ENCODE peak calls at places on chromosomes 16 and 17, in ten cellular contexts. One of them, this sample, is unnamed.

GRCh38 chr16:84820305-84820684 is 510 bp downstream of the CRISPLD2 start:
- DNase-seq in aorta: no peak
- DNase-seq in Karpas-422: no peak
- DNase-seq in CD4-positive, CD25-positive, alpha-beta regulatory T cell: no peak
- DNase-seq in AG10803: peak; percentile 51
- DNase-seq in AG04450: no peak
- DNase-seq in PC-9: peak; percentile 58
- DNase-seq in GM23248: peak; percentile 66
- DNase-seq in mesendoderm: no peak
- DNase-seq in astrocyte: no peak
- DNase-seq in this sample: no peak

GRCh38 chr16:80875616-80876015 is 71.2 kb upstream of the CDYL2 start:
- DNase-seq in PC-9: no peak
- DNase-seq in AG10803: no peak
- DNase-seq in AG04450: no peak
- DNase-seq in Karpas-422: no peak
- DNase-seq in GM23248: no peak
- DNase-seq in CD4-positive, CD25-positive, alpha-beta regulatory T cell: no peak
- DNase-seq in mesendoderm: no peak
- DNase-seq in astrocyte: no peak
- DNase-seq in aorta: no peak
- DNase-seq in this sample: peak; percentile 6

GRCh38 chr16:24747425-24747824 is 18.0 kb downstream of the TNRC6A start:
- DNase-seq in AG10803: no peak
- DNase-seq in astrocyte: no peak
- DNase-seq in PC-9: no peak
- DNase-seq in mesendoderm: no peak
- DNase-seq in Karpas-422: no peak
- DNase-seq in AG04450: no peak
- DNase-seq in CD4-positive, CD25-positive, alpha-beta regulatory T cell: no peak
- DNase-seq in GM23248: no peak
- DNase-seq in aorta: no peak
- DNase-seq in this sample: no peak

GRCh38 chr16:81116285-81116684 is 20.1 kb upstream of the GCSH start:
- DNase-seq in Karpas-422: no peak
- DNase-seq in astrocyte: no peak
- DNase-seq in aorta: no peak
- DNase-seq in PC-9: no peak
- DNase-seq in GM23248: no peak
- DNase-seq in CD4-positive, CD25-positive, alpha-beta regulatory T cell: no peak
- DNase-seq in AG10803: no peak
- DNase-seq in AG04450: no peak
- DNase-seq in mesendoderm: no peak
- DNase-seq in this sample: no peak

GRCh38 chr16:72946474-72947194 is 101.3 kb downstream of the ZFHX3 start:
- DNase-seq in aorta: peak; percentile 68
- DNase-seq in astrocyte: peak; percentile 46
- DNase-seq in Karpas-422: no peak
- DNase-seq in GM23248: no peak
- DNase-seq in PC-9: no peak
- DNase-seq in AG10803: no peak
- DNase-seq in AG04450: no peak
- DNase-seq in mesendoderm: no peak
- DNase-seq in CD4-positive, CD25-positive, alpha-beta regulatory T cell: no peak
- DNase-seq in this sample: peak; percentile 79

GRCh38 chr17:41655611-41656111 is 31.3 kb upstream of the KRT17 start:
- DNase-seq in PC-9: peak; percentile 96
- DNase-seq in astrocyte: no peak
- DNase-seq in GM23248: no peak
- DNase-seq in aorta: no peak
- DNase-seq in AG10803: no peak
- DNase-seq in Karpas-422: no peak
- DNase-seq in CD4-positive, CD25-positive, alpha-beta regulatory T cell: no peak
- DNase-seq in AG04450: no peak
- DNase-seq in mesendoderm: peak; percentile 63
- DNase-seq in this sample: no peak

GRCh38 chr17:42767512-42767911 is 5.7 kb upstream of the VPS25 start:
- DNase-seq in astrocyte: no peak
- DNase-seq in Karpas-422: no peak
- DNase-seq in GM23248: no peak
- DNase-seq in aorta: no peak
- DNase-seq in CD4-positive, CD25-positive, alpha-beta regulatory T cell: no peak
- DNase-seq in AG04450: no peak
- DNase-seq in PC-9: no peak
- DNase-seq in mesendoderm: no peak
- DNase-seq in AG10803: no peak
- DNase-seq in this sample: no peak

GRCh38 chr16:85310868-85311585 is 198.8 kb upstream of the CIBAR2 start:
- DNase-seq in AG10803: no peak
- DNase-seq in aorta: no peak
- DNase-seq in PC-9: no peak
- DNase-seq in mesendoderm: no peak
- DNase-seq in Karpas-422: no peak
- DNase-seq in CD4-positive, CD25-positive, alpha-beta regulatory T cell: peak; percentile 47
- DNase-seq in GM23248: no peak
- DNase-seq in AG04450: no peak
- DNase-seq in astrocyte: no peak
- DNase-seq in this sample: no peak

GRCh38 chr17:71969500-71969899 is 151.3 kb upstream of the SOX9 start:
- DNase-seq in PC-9: no peak
- DNase-seq in Karpas-422: no peak
- DNase-seq in GM23248: no peak
- DNase-seq in AG04450: no peak
- DNase-seq in AG10803: no peak
- DNase-seq in aorta: no peak
- DNase-seq in CD4-positive, CD25-positive, alpha-beta regulatory T cell: no peak
- DNase-seq in astrocyte: no peak
- DNase-seq in mesendoderm: no peak
- DNase-seq in this sample: no peak

GRCh38 chr16:12215302-12216105 is 239.0 kb downstream of the SNX29 start:
- DNase-seq in PC-9: no peak
- DNase-seq in astrocyte: no peak
- DNase-seq in mesendoderm: peak; percentile 46
- DNase-seq in Karpas-422: peak; percentile 70
- DNase-seq in GM23248: no peak
- DNase-seq in AG04450: no peak
- DNase-seq in CD4-positive, CD25-positive, alpha-beta regulatory T cell: no peak
- DNase-seq in aorta: no peak
- DNase-seq in AG10803: no peak
- DNase-seq in this sample: peak; percentile 23

GRCh38 chr16:86625029-86625428 is 46.7 kb downstream of the FOXL1 start:
- DNase-seq in CD4-positive, CD25-positive, alpha-beta regulatory T cell: no peak
- DNase-seq in AG10803: no peak
- DNase-seq in aorta: no peak
- DNase-seq in astrocyte: no peak
- DNase-seq in PC-9: peak; percentile 3
- DNase-seq in Karpas-422: no peak
- DNase-seq in GM23248: no peak
- DNase-seq in mesendoderm: no peak
- DNase-seq in AG04450: no peak
- DNase-seq in this sample: no peak

GRCh38 chr16:23502466-23502865 is 7.8 kb downstream of the GGA2 start:
- DNase-seq in PC-9: no peak
- DNase-seq in aorta: no peak
- DNase-seq in astrocyte: no peak
- DNase-seq in mesendoderm: no peak
- DNase-seq in AG10803: peak; percentile 15
- DNase-seq in GM23248: no peak
- DNase-seq in AG04450: no peak
- DNase-seq in Karpas-422: no peak
- DNase-seq in CD4-positive, CD25-positive, alpha-beta regulatory T cell: no peak
- DNase-seq in this sample: no peak

GRCh38 chr16:55832788-55833583 is at the start of gene CES1:
- DNase-seq in astrocyte: no peak
- DNase-seq in GM23248: peak; percentile 18
- DNase-seq in AG10803: no peak
- DNase-seq in mesendoderm: peak; percentile 37
- DNase-seq in CD4-positive, CD25-positive, alpha-beta regulatory T cell: no peak
- DNase-seq in aorta: peak; percentile 78
- DNase-seq in AG04450: no peak
- DNase-seq in PC-9: no peak
- DNase-seq in Karpas-422: no peak
- DNase-seq in this sample: no peak

GRCh38 chr17:81207610-81208581 is 14.9 kb downstream of the CEP131 start:
- DNase-seq in PC-9: no peak
- DNase-seq in aorta: no peak
- DNase-seq in Karpas-422: peak; percentile 68
- DNase-seq in GM23248: peak; percentile 9
- DNase-seq in CD4-positive, CD25-positive, alpha-beta regulatory T cell: no peak
- DNase-seq in mesendoderm: no peak
- DNase-seq in astrocyte: no peak
- DNase-seq in AG10803: no peak
- DNase-seq in AG04450: no peak
- DNase-seq in this sample: no peak

DNA sequence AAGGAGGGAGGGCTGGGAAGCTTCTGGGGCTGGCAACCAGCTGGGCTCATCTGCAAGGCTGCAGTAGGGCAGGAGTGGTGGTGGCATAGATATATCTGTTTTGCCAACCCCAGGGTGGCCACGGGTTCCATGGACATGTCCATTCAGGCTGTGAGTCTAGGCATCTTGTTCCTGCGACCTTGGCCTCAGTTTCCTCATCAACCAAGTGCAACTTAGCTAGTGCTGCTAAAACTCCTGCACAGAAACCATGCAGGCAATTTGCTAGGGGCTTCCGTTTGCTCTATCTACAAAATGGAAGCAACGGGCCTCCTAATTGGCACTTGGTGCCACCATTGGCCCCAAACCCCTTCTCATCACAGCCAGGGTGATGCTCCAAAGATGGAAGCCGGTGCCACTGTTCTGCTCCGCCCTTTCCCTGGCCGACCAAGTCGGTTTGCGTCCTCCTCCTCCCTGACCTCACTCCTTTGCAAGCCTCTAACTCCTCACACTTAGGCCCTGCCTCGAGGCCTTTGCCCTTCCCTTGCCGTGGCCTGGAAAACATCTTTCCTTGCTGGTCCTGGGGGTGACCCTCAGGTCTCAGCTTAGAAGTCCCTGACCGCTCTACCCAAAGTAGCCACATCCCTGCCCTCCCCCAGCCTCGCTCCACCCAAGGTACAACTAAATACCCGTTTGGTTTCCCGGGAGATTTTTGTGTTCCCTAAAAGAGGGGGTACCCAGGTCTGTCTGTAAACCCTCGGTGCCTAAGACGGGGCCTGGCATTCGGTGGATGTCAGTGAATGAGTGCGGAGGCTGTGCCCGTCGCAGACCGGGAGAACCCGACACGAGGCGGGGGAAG is 1.2 kb downstream of the SREBF1 start:
- DNase-seq in AG04450: no peak
- DNase-seq in AG10803: no peak
- DNase-seq in Karpas-422: peak; percentile 45
- DNase-seq in PC-9: no peak
- DNase-seq in mesendoderm: no peak
- DNase-seq in CD4-positive, CD25-positive, alpha-beta regulatory T cell: no peak
- DNase-seq in GM23248: peak; percentile 55
- DNase-seq in aorta: no peak
- DNase-seq in astrocyte: no peak
- DNase-seq in this sample: peak; percentile 28
- H3K4me3 ChIP-seq in AG04450: peak overlapping the region; percentile 92
- H3K4me3 ChIP-seq in AG10803: peak overlapping the region; percentile 80
- H3K4me3 ChIP-seq in Karpas-422: peak overlapping the region; percentile 80
- H3K4me3 ChIP-seq in PC-9: peak overlapping the region; percentile 61
- H3K4me3 ChIP-seq in mesendoderm: peak overlapping the region; percentile 48
- H3K4me3 ChIP-seq in CD4-positive, CD25-positive, alpha-beta regulatory T cell: peak overlapping the region; percentile 48
- H3K4me3 ChIP-seq in GM23248: peak overlapping the region; percentile 79
- H3K4me3 ChIP-seq in aorta: no peak overlapping the region
- H3K4me3 ChIP-seq in astrocyte: peak overlapping the region; percentile 83
- H3K4me3 ChIP-seq in this sample: no peak overlapping the region

GRCh38 chr16:2785101-2785991 is 2.0 kb downstream of the PRSS33 start:
- DNase-seq in aorta: peak; percentile 47
- DNase-seq in GM23248: no peak
- DNase-seq in Karpas-422: no peak
- DNase-seq in PC-9: no peak
- DNase-seq in AG10803: no peak
- DNase-seq in CD4-positive, CD25-positive, alpha-beta regulatory T cell: no peak
- DNase-seq in mesendoderm: no peak
- DNase-seq in AG04450: no peak
- DNase-seq in astrocyte: no peak
- DNase-seq in this sample: no peak
- H3K4me3 ChIP-seq in aorta: no peak overlapping the region
- H3K4me3 ChIP-seq in GM23248: peak overlapping the region; percentile 24
- H3K4me3 ChIP-seq in Karpas-422: no peak overlapping the region
- H3K4me3 ChIP-seq in PC-9: no peak overlapping the region
- H3K4me3 ChIP-seq in AG10803: no peak overlapping the region
- H3K4me3 ChIP-seq in CD4-positive, CD25-positive, alpha-beta regulatory T cell: no peak overlapping the region
- H3K4me3 ChIP-seq in mesendoderm: no peak overlapping the region
- H3K4me3 ChIP-seq in AG04450: no peak overlapping the region
- H3K4me3 ChIP-seq in astrocyte: no peak overlapping the region
- H3K4me3 ChIP-seq in this sample: no peak overlapping the region

GRCh38 chr16:67647111-67647651 is 2.2 kb downstream of the CARMIL2 start:
- DNase-seq in aorta: no peak
- DNase-seq in astrocyte: no peak
- DNase-seq in AG10803: no peak
- DNase-seq in AG04450: no peak
- DNase-seq in Karpas-422: no peak
- DNase-seq in CD4-positive, CD25-positive, alpha-beta regulatory T cell: no peak
- DNase-seq in PC-9: no peak
- DNase-seq in GM23248: no peak
- DNase-seq in mesendoderm: no peak
- DNase-seq in this sample: no peak
- H3K4me3 ChIP-seq in aorta: no peak overlapping the region
- H3K4me3 ChIP-seq in astrocyte: no peak overlapping the region
- H3K4me3 ChIP-seq in AG10803: no peak overlapping the region
- H3K4me3 ChIP-seq in AG04450: no peak overlapping the region
- H3K4me3 ChIP-seq in Karpas-422: no peak overlapping the region
- H3K4me3 ChIP-seq in CD4-positive, CD25-positive, alpha-beta regulatory T cell: no peak overlapping the region
- H3K4me3 ChIP-seq in PC-9: no peak overlapping the region
- H3K4me3 ChIP-seq in GM23248: no peak overlapping the region
- H3K4me3 ChIP-seq in mesendoderm: no peak overlapping the region
- H3K4me3 ChIP-seq in this sample: no peak overlapping the region

DNA sequence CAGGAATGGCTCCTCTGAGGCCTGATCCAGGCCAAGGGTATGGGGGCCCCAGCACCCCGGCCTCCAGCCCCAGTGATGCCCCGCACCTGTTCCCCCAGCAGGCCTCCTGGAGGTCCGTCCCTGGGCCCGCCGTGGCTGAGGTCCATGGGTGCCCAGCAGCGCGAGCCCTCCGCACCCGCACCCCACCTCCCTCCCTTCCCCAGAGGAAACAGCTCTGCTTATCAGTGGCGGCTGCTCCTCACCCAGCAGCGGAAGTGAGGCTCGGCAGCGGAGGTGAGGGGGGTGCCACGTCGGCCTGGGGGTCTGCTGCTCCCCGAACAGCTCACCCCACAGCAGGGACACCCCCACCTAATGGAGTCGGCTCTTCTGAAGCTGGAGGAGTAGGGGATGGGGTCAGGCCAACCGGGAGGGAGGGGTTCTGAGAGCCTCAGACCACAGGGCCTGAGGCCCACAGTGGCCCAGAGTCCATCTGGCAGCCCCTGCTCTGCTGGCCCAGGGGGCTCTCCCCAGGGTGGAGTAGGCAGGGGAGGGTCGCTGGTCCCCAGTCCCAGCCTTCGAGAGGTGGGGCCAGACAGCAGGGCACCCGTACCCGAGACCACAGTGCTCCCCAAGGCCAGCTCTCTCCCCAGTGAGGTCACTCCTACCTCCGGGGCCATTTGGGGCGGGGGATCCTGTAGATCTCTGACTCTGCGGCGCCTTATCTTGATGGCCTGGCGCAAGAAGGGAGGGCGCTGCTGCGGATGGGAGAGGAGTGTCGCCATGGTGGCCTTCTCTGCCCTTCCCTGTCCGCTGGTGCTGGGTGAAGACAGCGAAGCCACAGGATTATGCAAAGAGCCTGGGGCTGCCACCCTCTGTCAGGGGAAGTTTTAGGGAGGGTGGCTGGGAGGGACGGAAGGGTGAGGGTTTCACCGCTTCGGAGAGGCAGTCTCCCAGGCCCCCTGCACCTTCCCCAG is at the start of gene UNC13D:
- DNase-seq in astrocyte: no peak
- DNase-seq in AG04450: no peak
- DNase-seq in GM23248: no peak
- DNase-seq in AG10803: no peak
- DNase-seq in mesendoderm: no peak
- DNase-seq in aorta: no peak
- DNase-seq in Karpas-422: peak; percentile 80
- DNase-seq in PC-9: peak; percentile 80
- DNase-seq in CD4-positive, CD25-positive, alpha-beta regulatory T cell: peak; percentile 71
- DNase-seq in this sample: no peak
- H3K4me3 ChIP-seq in astrocyte: no peak within 1 kb of the TSS
- H3K4me3 ChIP-seq in AG04450: no peak within 1 kb of the TSS
- H3K4me3 ChIP-seq in GM23248: no peak within 1 kb of the TSS
- H3K4me3 ChIP-seq in AG10803: no peak within 1 kb of the TSS
- H3K4me3 ChIP-seq in mesendoderm: no peak within 1 kb of the TSS
- H3K4me3 ChIP-seq in aorta: no peak within 1 kb of the TSS
- H3K4me3 ChIP-seq in Karpas-422: peak within 1 kb of the TSS; percentile 87
- H3K4me3 ChIP-seq in PC-9: peak within 1 kb of the TSS; percentile 54
- H3K4me3 ChIP-seq in CD4-positive, CD25-positive, alpha-beta regulatory T cell: peak within 1 kb of the TSS; percentile 69
- H3K4me3 ChIP-seq in this sample: no peak within 1 kb of the TSS